ENCODE peak calls at places on chromosomes 11 and 22, in nine cellular contexts. K is spleen, W is tibial nerve, D is H54, Y is ovary, C is A549, E is K562, V is body of pancreas, O is prostate gland. S is an unnamed sample.

GRCh38 chr11:12472401-12473065 is 95.2 kb downstream of the PARVA start:
- DNase-seq in K (no peak), W (no peak), D (no peak), Y (no peak), C (no peak), E (no peak), V (no peak), O (no peak), S (no peak)

GRCh38 chr11:26187639-26188038 is 144.3 kb upstream of the ANO3 start:
- DNase-seq in K (no peak), W (no peak), D (no peak), Y (no peak), C (peak), E (no peak), V (peak), O (no peak), S (no peak)

GRCh38 chr11:44857490-44857889 is 93.2 kb downstream of the TP53I11 start:
- DNase-seq in K (no peak), W (no peak), D (no peak), Y (no peak), C (no peak), E (no peak), V (no peak), O (no peak), S (no peak)

GRCh38 chr11:9158898-9159391 is 67.5 kb upstream of the SCUBE2 start:
- DNase-seq in K (no peak), W (no peak), D (no peak), Y (no peak), C (no peak), E (no peak), V (no peak), O (no peak), S (no peak)

GRCh38 chr11:63837027-63837688 is 1.8 kb upstream of the MARK2 start:
- DNase-seq in K (peak), W (peak), D (peak), Y (peak), C (peak), E (peak), V (peak), O (peak), S (no peak)

GRCh38 chr11:61980783-61981541 is 13.5 kb upstream of the FTH1 start:
- DNase-seq in K (peak), W (no peak), D (no peak), Y (no peak), C (no peak), E (no peak), V (no peak), O (no peak), S (no peak)

GRCh38 chr11:69277074-69277809 is 16.7 kb upstream of the MYEOV start:
- DNase-seq in K (peak), W (no peak), D (no peak), Y (no peak), C (no peak), E (no peak), V (no peak), O (no peak), S (peak)

GRCh38 chr22:19085233-19086043 is 36.8 kb downstream of the DGCR2 start:
- DNase-seq in K (no peak), W (no peak), D (peak), Y (no peak), C (peak), E (peak), V (no peak), O (no peak), S (peak)

GRCh38 chr11:115052601-115053000 is 374.3 kb downstream of the NXPE2 start:
- DNase-seq in K (no peak), W (no peak), D (no peak), Y (no peak), C (no peak), E (no peak), V (no peak), O (no peak), S (no peak)

GRCh38 chr11:7490054-7490453 is 4.7 kb downstream of the OLFML1 start:
- DNase-seq in K (no peak), W (no peak), D (peak), Y (no peak), C (no peak), E (no peak), V (peak), O (no peak), S (no peak)

GRCh38 chr22:36538529-36538928 is 9.6 kb upstream of the EIF3D start:
- DNase-seq in K (no peak), W (no peak), D (no peak), Y (no peak), C (no peak), E (no peak), V (no peak), O (no peak), S (no peak)

GRCh38 chr11:67301313-67301921 is 1.9 kb upstream of the SSH3 start:
- DNase-seq in K (peak), W (no peak), D (no peak), Y (peak), C (no peak), E (no peak), V (no peak), O (no peak), S (no peak)

GRCh38 chr11:67303132-67303988 is at the start of gene SSH3:
- DNase-seq in K (peak), W (peak), D (peak), Y (peak), C (peak), E (peak), V (peak), O (peak), S (no peak)

GRCh38 chr11:67300756-67301312 is 2.5 kb upstream of the SSH3 start:
- DNase-seq in K (peak), W (no peak), D (no peak), Y (peak), C (no peak), E (no peak), V (no peak), O (no peak), S (no peak)

GRCh38 chr11:67302571-67303131 is 679 bp upstream of the SSH3 start:
- DNase-seq in K (peak), W (no peak), D (no peak), Y (peak), C (peak), E (no peak), V (peak), O (no peak), S (no peak)

DNA sequence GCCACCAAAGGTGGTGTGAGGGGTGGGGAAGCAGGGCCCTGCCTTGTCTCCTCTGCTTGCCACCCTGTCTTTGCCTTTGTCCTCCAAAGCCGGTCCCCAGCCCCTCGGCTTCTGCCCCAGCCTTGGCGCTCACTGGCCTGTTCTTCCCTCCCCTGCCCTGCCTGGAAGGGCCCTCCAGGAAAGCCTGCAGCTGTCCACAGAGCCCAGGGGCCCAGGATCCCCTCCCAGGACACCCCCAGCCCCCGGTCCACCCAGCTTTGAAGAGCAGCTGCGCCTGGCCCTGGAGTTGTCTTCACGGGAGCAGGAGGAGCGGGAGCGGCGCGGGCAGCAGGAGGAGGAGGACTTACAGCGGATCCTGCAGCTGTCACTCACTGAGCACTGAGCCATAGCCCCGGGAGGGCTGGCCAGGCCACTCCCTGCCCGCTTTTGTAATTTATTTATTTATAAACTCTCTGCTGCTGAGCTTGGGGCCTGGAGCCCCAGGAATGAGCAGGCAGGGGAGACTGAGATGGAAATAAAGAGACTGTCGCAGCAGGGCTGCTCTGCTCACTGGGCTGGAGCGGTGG is 1.3 kb upstream of the SSH3 start:
- DNase-seq in K (peak), W (no peak), D (peak), Y (no peak), C (peak), E (peak), V (peak), O (peak), S (no peak)
- TF ChIP-seq POLR2A in K (no peak), W (no peak), D (no peak), Y (no peak), C (no peak), E (no peak), V (peak), O (peak), S (no peak)

DNA sequence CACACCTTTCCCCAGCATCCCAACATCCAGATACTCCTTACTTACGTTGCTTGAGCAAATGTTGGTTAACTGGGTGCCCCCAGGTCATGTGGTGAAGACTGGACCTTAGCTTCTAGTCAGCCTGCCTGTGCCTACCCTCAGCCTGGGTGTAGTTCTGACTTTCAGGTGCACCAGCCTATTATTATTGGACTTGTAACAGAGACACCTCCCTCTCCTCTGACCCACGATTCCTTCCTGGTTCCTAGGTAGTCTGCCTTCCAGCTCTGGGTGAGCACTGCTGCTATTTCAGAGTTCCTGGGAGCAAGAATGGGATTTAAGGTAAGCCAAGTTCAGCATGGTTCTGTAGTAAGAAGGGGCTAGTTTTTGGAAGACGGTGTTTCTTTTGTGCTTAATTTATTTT is 138.2 kb downstream of the DSCAML1 start:
- DNase-seq in K (no peak), W (no peak), D (no peak), Y (no peak), C (no peak), E (no peak), V (no peak), O (no peak), S (no peak)
- TF ChIP-seq POLR2A in K (no peak), W (no peak), D (no peak), Y (no peak), C (no peak), E (no peak), V (no peak), O (no peak), S (no peak)

GRCh38 chr22:42994917-42995562 is 19.9 kb downstream of the PACSIN2 start:
- DNase-seq in K (no peak), W (peak), D (no peak), Y (no peak), C (peak), E (no peak), V (peak), O (peak), S (no peak)
- TF ChIP-seq POLR2A in K (no peak), W (no peak), D (no peak), Y (no peak), C (peak), E (no peak), V (peak), O (peak), S (no peak)

GRCh38 chr11:77250881-77251640 is 50.4 kb downstream of the GDPD4 start:
- DNase-seq in K (no peak), W (no peak), D (no peak), Y (no peak), C (no peak), E (no peak), V (no peak), O (no peak), S (no peak)

GRCh38 chr11:77253690-77254089 is 47.8 kb downstream of the GDPD4 start:
- DNase-seq in K (no peak), W (no peak), D (no peak), Y (no peak), C (no peak), E (no peak), V (no peak), O (no peak), S (no peak)

GRCh38 chr11:77249427-77249826 is 52.1 kb downstream of the GDPD4 start:
- DNase-seq in K (no peak), W (no peak), D (no peak), Y (no peak), C (no peak), E (no peak), V (no peak), O (no peak), S (no peak)

DNA sequence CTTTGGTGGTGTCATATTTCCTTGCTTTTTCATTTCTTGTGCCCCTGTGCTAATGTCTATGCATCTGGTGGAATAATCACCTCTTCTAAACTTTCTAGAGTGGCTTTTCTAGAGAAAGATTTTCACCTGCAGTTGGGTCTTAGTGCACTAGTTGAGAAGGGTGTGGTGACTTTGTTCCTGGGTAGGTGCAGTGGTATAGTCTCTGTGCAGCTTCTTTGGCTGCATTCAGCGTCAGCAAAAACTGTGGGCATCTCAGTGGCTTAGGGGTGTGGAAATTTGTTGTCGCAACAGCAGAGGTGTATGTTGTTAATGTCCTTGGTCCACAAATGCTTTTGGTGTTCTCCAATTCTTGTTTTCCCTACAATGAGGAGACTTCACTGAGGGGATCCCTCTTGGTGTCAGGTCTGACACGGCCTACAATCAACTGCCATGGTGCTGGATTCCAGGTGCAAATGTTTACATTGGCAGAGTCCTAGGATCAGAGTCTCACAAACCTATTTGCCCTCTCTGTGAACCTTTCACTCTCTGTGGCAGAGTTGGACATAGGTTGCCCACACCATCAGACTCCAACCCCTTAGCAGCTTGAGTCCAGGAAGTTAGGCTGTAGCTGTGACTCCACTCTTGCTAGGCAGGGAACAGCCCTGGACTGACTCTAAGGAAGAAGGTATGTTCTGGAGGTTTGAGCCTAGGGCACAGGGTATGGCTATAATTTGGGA is 48.8 kb downstream of the GDPD4 start:
- DNase-seq in K (no peak), W (no peak), D (no peak), Y (no peak), C (no peak), E (no peak), V (no peak), O (no peak), S (no peak)
- TF ChIP-seq POLR2A in K (no peak), W (no peak), D (no peak), Y (no peak), C (no peak), E (no peak), V (no peak), O (no peak), S (no peak)

GRCh38 chr22:41367680-41368542 is 13.8 kb upstream of the TEF start:
- DNase-seq in K (no peak), W (peak), D (no peak), Y (peak), C (no peak), E (no peak), V (peak), O (peak), S (no peak)

GRCh38 chr22:41365425-41365824 is 16.3 kb upstream of the TEF start:
- DNase-seq in K (no peak), W (no peak), D (no peak), Y (no peak), C (no peak), E (no peak), V (no peak), O (no peak), S (no peak)

GRCh38 chr22:41368543-41368817 is 13.3 kb upstream of the TEF start:
- DNase-seq in K (no peak), W (no peak), D (no peak), Y (no peak), C (no peak), E (no peak), V (no peak), O (no peak), S (no peak)

GRCh38 chr22:41366323-41367014 is 15.3 kb upstream of the TEF start:
- DNase-seq in K (no peak), W (no peak), D (no peak), Y (no peak), C (no peak), E (no peak), V (no peak), O (no peak), S (no peak)

DNA sequence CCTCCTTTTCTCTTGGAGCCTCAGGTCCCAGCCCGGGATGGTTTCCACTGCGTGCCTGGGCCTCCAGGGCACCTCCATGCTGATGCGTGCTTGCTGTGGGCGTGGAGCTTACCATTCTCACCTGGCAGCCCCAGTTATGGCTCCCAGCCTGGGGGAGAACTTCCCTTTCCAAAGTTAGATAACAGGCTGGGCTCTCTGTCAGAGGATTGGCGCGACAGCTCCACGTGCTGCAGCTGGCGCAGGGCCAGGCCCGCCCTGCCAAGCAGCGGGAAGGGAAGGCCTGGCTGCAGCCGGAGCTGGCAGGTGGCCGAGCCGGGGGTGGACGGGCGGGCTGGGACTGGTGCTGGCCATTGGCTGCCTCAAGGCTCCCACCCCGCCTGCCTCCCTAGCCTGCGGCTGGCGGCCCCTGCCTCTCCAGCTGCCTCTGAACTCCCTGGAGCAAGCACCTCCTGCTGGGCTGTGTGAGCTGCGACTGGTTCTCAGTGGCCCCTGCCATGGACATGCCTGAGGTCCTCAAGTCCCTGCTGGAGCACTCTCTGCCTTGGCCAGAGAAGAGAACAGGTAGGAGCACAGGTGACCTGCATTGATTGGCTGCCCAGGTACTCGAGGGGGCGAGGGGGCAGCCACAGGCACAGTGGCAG is 14.6 kb upstream of the TEF start:
- DNase-seq in K (peak), W (peak), D (peak), Y (peak), C (peak), E (peak), V (peak), O (peak), S (no peak)
- TF ChIP-seq POLR2A in K (no peak), W (peak), D (no peak), Y (peak), C (no peak), E (no peak), V (peak), O (peak), S (no peak)

GRCh38 chr11:90223248-90223585 is 368 bp upstream of the CHORDC1 start:
- DNase-seq in K (no peak), W (no peak), D (no peak), Y (no peak), C (no peak), E (no peak), V (no peak), O (no peak), S (no peak)

GRCh38 chr11:90220391-90220790 is 2.5 kb downstream of the CHORDC1 start:
- DNase-seq in K (no peak), W (no peak), D (no peak), Y (no peak), C (no peak), E (no peak), V (no peak), O (no peak), S (no peak)

GRCh38 chr11:90222152-90222458 is 744 bp downstream of the CHORDC1 start:
- DNase-seq in K (no peak), W (no peak), D (no peak), Y (no peak), C (no peak), E (no peak), V (no peak), O (no peak), S (no peak)

GRCh38 chr11:90219438-90219837 is 3.4 kb downstream of the CHORDC1 start:
- DNase-seq in K (no peak), W (no peak), D (no peak), Y (no peak), C (no peak), E (no peak), V (no peak), O (no peak), S (no peak)

GRCh38 chr11:90222459-90223247 is at the start of gene CHORDC1:
- DNase-seq in K (peak), W (peak), D (peak), Y (peak), C (peak), E (peak), V (peak), O (peak), S (peak)
- TF ChIP-seq POLR2A in K (peak), W (peak), D (peak), Y (peak), C (peak), E (peak), V (peak), O (peak), S (peak)

GRCh38 chr11:2885017-2885675 is 429 bp downstream of the CDKN1C start:
- DNase-seq in K (peak), W (no peak), D (peak), Y (peak), C (peak), E (peak), V (peak), O (peak), S (no peak)

GRCh38 chr11:2886936-2887335 is 1.4 kb upstream of the CDKN1C start:
- DNase-seq in K (peak), W (no peak), D (no peak), Y (no peak), C (no peak), E (no peak), V (no peak), O (no peak), S (no peak)

GRCh38 chr11:2884424-2884815 is 1.2 kb downstream of the CDKN1C start:
- DNase-seq in K (peak), W (no peak), D (peak), Y (peak), C (no peak), E (peak), V (no peak), O (no peak), S (no peak)

GRCh38 chr11:2886191-2886894 is 768 bp upstream of the CDKN1C start:
- DNase-seq in K (peak), W (no peak), D (no peak), Y (peak), C (no peak), E (no peak), V (no peak), O (no peak), S (no peak)

DNA sequence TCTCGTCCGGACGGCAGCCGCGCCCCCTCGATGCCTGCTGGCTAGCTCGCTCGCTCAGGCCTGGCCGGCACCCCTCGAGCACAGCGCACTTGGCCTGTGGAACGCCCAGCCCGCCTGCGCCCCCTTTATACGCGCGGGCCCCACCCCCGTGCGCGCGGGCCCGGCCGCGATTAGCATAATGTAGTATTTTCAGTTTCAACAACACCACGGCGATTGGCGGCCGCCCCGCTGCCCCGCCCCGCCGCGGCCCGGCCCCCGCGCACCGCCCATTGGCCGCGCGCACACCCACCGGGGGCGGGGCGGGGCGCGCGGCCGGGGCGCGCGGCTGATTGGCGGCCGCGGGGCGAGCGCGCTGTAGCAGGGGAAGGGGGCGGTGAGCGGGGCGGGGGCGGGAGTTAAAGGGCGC is at the start of gene CDKN1C:
- DNase-seq in K (peak), W (peak), D (no peak), Y (peak), C (peak), E (peak), V (peak), O (peak), S (peak)
- TF ChIP-seq POLR2A in K (peak), W (peak), D (peak), Y (peak), C (peak), E (peak), V (peak), O (peak), S (no peak)

GRCh38 chr11:72069787-72070251 is 10.5 kb downstream of the NUMA1 start:
- DNase-seq in K (peak), W (peak), D (peak), Y (peak), C (peak), E (no peak), V (peak), O (peak), S (no peak)
- TF ChIP-seq POLR2A in K (no peak), W (peak), D (peak), Y (no peak), C (peak), E (no peak), V (peak), O (peak), S (peak)

S was measured in GM12891.